ENCODE peak calls at places on chromosomes 3 and 15, in eight cellular contexts. O, X, H, F, V, T, Q and U are unnamed samples.

GRCh38 chr3:170864525-170865208 is 5.3 kb downstream of the RPL22L1 start:
- DNase-seq in O (no peak), X (no peak), H (no peak), F (no peak), V (no peak), T (no peak), Q (no peak), U (no peak)

GRCh38 chr15:74748322-74748946 is at the start of gene CYP1A2:
- DNase-seq in O (no peak), X (no peak), H (no peak), F (no peak), V (no peak), T (no peak), Q (no peak), U (no peak)

GRCh38 chr15:36936652-36937051 is 163.7 kb downstream of the MEIS2 start:
- DNase-seq in O (no peak), X (no peak), H (no peak), F (peak; percentile 63), V (no peak), T (no peak), Q (no peak), U (no peak)

GRCh38 chr15:99961011-99961441 is 227.8 kb upstream of the LYSMD4 start:
- DNase-seq in O (peak; percentile 51), X (no peak), H (no peak), F (peak; percentile 67), V (peak; percentile 41), T (peak; percentile 56), Q (no peak), U (peak; percentile 48)

GRCh38 chr15:88800026-88800425 is 3.2 kb upstream of the ACAN start:
- DNase-seq in O (no peak), X (no peak), H (peak; percentile 15), F (peak; percentile 5), V (peak; percentile 18), T (no peak), Q (no peak), U (no peak)

GRCh38 chr3:69998759-69999158 is 774 bp upstream of the SAMMSON start:
- DNase-seq in O (no peak), X (no peak), H (no peak), F (no peak), V (no peak), T (no peak), Q (no peak), U (no peak)

GRCh38 chr15:69812881-69813280 is 284.8 kb downstream of the TLE3 start:
- DNase-seq in O (peak; percentile 6), X (no peak), H (no peak), F (no peak), V (no peak), T (peak; percentile 70), Q (no peak), U (no peak)

GRCh38 chr3:115254492-115255196 is 107.6 kb upstream of the ZBTB20 start:
- DNase-seq in O (no peak), X (no peak), H (no peak), F (no peak), V (no peak), T (peak; percentile 26), Q (no peak), U (no peak)

GRCh38 chr15:26970712-26971210 is at the start of gene GABRG3:
- DNase-seq in O (no peak), X (no peak), H (no peak), F (no peak), V (no peak), T (peak; percentile 72), Q (peak; percentile 62), U (no peak)

GRCh38 chr3:112360574-112360973 is 27.6 kb downstream of the CD200 start:
- DNase-seq in O (no peak), X (no peak), H (no peak), F (peak; percentile 59), V (no peak), T (no peak), Q (no peak), U (no peak)

GRCh38 chr3:18237251-18238005 is 187.7 kb downstream of the SATB1 start:
- DNase-seq in O (peak; percentile 13), X (no peak), H (no peak), F (peak; percentile 39), V (peak; percentile 55), T (no peak), Q (no peak), U (no peak)

GRCh38 chr15:32993285-32993684 is 201.2 kb downstream of the FMN1 start:
- DNase-seq in O (no peak), X (no peak), H (no peak), F (peak; percentile 46), V (no peak), T (no peak), Q (no peak), U (no peak)

GRCh38 chr3:140050977-140051957 is 116.3 kb downstream of the CLSTN2 start:
- DNase-seq in O (peak; percentile 21), X (no peak), H (no peak), F (no peak), V (no peak), T (peak; percentile 30), Q (peak; percentile 66), U (no peak)

GRCh38 chr3:196096382-196096953 is 14.6 kb upstream of the TFRC start:
- DNase-seq in O (no peak), X (peak; percentile 31), H (no peak), F (no peak), V (no peak), T (no peak), Q (no peak), U (no peak)

GRCh38 chr3:122948398-122948797 is 79.2 kb downstream of the SEMA5B start:
- DNase-seq in O (no peak), X (no peak), H (no peak), F (no peak), V (no peak), T (peak; percentile 37), Q (no peak), U (no peak)

GRCh38 chr15:60004846-60005351 is 788 bp downstream of the FOXB1 start:
- DNase-seq in O (no peak), X (no peak), H (no peak), F (no peak), V (no peak), T (peak; percentile 41), Q (no peak), U (no peak)

GRCh38 chr3:2623463-2623862 is 486.7 kb downstream of the IL5RA start:
- DNase-seq in O (no peak), X (no peak), H (no peak), F (peak; percentile 5), V (no peak), T (no peak), Q (no peak), U (no peak)

GRCh38 chr3:156630773-156631093 is 43.7 kb upstream of the TIPARP start:
- DNase-seq in O (no peak), X (no peak), H (no peak), F (no peak), V (no peak), T (no peak), Q (no peak), U (no peak)

GRCh38 chr15:72319360-72319984 is 485 bp downstream of the CELF6 start:
- DNase-seq in O (no peak), X (peak; percentile 25), H (no peak), F (peak; percentile 67), V (peak; percentile 13), T (peak; percentile 90), Q (peak; percentile 73), U (peak; percentile 86)

GRCh38 chr3:164155386-164155785 is 922.9 kb downstream of the SI start:
- DNase-seq in O (no peak), X (no peak), H (no peak), F (no peak), V (peak; percentile 38), T (no peak), Q (no peak), U (no peak)

GRCh38 chr3:69888040-69888945 is 111.2 kb upstream of the SAMMSON start:
- DNase-seq in O (no peak), X (no peak), H (no peak), F (no peak), V (no peak), T (no peak), Q (no peak), U (no peak)

DNA sequence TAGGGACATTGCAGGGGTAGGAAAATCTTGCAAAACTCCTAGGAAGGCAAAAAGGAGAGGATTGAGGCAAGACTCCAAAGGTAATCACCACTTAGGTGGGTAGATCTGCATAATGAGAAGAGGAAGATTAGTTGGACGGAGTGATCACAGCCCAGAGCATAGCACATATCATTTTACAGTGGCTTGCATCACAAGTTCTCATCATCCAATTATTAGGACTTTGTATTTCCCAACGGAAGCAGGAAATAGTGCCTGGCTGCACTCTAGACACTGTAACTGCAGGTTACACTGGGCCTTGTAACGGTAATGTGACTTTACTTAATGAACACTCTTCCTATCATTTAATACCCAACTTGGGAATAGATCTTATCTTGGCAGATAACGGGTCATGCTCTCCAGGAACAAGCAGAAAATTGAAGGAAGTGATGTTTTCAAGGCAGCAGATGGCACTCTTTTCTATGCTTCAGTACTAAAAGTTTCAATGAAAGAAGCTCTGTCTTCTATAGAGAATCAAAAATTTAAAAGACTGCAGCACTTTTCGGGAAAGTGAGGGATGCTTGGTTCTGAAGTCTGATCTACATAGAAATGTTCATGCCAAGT is 101.9 kb upstream of the KCNMB2 start:
- DNase-seq in O (no peak), X (no peak), H (no peak), F (peak; percentile 20), V (no peak), T (no peak), Q (no peak), U (no peak)
- TF ChIP-seq CTCF in O (peak; percentile 8), X (no peak), H (peak; percentile 29), F (no peak), V (peak; percentile 35), T (no peak), Q (peak; percentile 51), U (peak; percentile 58)

GRCh38 chr3:50319872-50320625 is 2.5 kb downstream of the HYAL2 start:
- DNase-seq in O (no peak), X (no peak), H (no peak), F (no peak), V (no peak), T (no peak), Q (no peak), U (no peak)
- TF ChIP-seq CTCF in O (peak; percentile 21), X (no peak), H (peak; percentile 20), F (no peak), V (peak; percentile 12), T (no peak), Q (no peak), U (no peak)

DNA sequence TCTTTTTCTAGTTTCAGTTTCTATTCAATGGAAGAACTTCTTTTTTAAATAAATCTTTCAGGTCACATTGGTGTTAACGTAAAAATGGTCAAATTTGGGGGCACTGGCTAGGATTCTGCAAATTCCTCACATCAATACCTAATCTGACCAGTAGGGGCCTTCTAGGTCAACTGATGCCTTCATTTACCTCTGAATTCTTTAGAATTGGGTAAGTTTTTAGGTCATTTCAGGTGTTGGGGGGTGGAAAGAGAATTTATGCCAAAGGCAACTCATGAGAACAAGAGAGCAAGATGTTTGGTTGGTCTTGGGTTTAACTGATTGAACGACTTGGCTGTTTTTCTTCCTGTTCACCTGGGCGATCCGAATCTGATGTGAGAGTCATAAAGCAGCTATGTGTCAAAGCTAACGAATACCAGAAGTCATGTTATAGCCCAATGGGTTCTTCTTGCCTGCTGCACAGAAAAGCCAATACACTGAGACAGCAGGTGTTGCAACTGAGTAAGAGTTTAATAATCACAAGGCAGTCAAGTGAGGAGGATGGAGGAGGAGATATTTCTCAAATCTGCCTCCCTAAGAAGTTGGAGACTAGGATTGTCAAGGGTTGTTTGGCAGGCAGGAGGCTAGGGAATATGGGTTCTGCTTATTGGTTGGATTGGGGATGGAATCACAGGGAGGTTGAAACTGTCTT is 15.3 kb downstream of the LRRC49 start:
- DNase-seq in O (no peak), X (no peak), H (no peak), F (no peak), V (no peak), T (no peak), Q (no peak), U (no peak)
- TF ChIP-seq CTCF in O (peak; percentile 43), X (no peak), H (peak; percentile 31), F (peak; percentile 41), V (peak; percentile 49), T (no peak), Q (peak; percentile 32), U (peak; percentile 65)

GRCh38 chr15:90903733-90904536 is 833 bp downstream of the MAN2A2 start:
- DNase-seq in O (no peak), X (no peak), H (no peak), F (no peak), V (no peak), T (peak; percentile 58), Q (no peak), U (no peak)
- TF ChIP-seq CTCF in O (no peak), X (no peak), H (no peak), F (no peak), V (peak; percentile 38), T (no peak), Q (no peak), U (peak; percentile 45)